ENCODE peak calls at places on chromosomes 5 and 9, in eight cellular contexts. P is dorsolateral prefrontal cortex; A is cardiac fibroblast; Q is mesendoderm; L is CD8-positive, alpha-beta memory T cell; C is PC-9; S is HFF-Myc; W is effector memory CD4-positive, alpha-beta T cell. K is an unnamed sample.
A peak's percentile ranks its signal among the peaks of the same experiment; 100 is the strongest.

GRCh38 chr5:77066191-77066590 is 20.9 kb downstream of the ZBED3 start:
- DNase-seq in W (no peak), L (no peak), C (no peak), P (no peak), S (no peak), Q (no peak), A (no peak), K (no peak)

GRCh38 chr5:57931807-57932206 is 449.2 kb upstream of the ACTBL2 start:
- DNase-seq in C (no peak), W (no peak), Q (no peak), L (no peak), S (no peak), P (no peak), A (no peak), K (no peak)

GRCh38 chr9:37197158-37198033 is 77.0 kb downstream of the ZCCHC7 start:
- DNase-seq in L (no peak), S (no peak), W (no peak), P (no peak), C (no peak), A (peak; percentile 49), Q (peak; percentile 89), K (no peak)

GRCh38 chr5:6832994-6833393 is 119.8 kb downstream of the TENT4A start:
- DNase-seq in W (no peak), Q (no peak), L (no peak), A (no peak), S (no peak), C (no peak), P (peak; percentile 49), K (no peak)

GRCh38 chr9:115531410-115532130 is 413.6 kb upstream of the TNC start:
- DNase-seq in Q (no peak), C (no peak), A (peak; percentile 17), W (no peak), P (no peak), L (no peak), S (no peak), K (no peak)

GRCh38 chr5:123868267-123868666 is 356.3 kb downstream of the CSNK1G3 start:
- DNase-seq in P (no peak), S (no peak), C (no peak), W (no peak), L (no peak), Q (no peak), A (no peak), K (no peak)

GRCh38 chr9:82342046-82342445 is 353.5 kb downstream of the SPATA31D1 start:
- DNase-seq in P (no peak), W (no peak), C (no peak), A (no peak), Q (peak; percentile 87), L (no peak), S (no peak), K (no peak)

GRCh38 chr9:130118841-130119520 is 53.2 kb upstream of the NCS1 start:
- DNase-seq in W (no peak), L (no peak), A (no peak), S (no peak), C (peak; percentile 85), Q (peak; percentile 82), P (peak; percentile 54), K (no peak)

GRCh38 chr5:42636425-42636824 is 120.2 kb upstream of the CCDC152 start:
- DNase-seq in S (no peak), C (no peak), W (no peak), A (peak; percentile 12), L (no peak), Q (peak; percentile 23), P (no peak), K (no peak)

GRCh38 chr9:126160067-126160853 is 166.4 kb upstream of the MVB12B start:
- DNase-seq in P (no peak), S (no peak), L (no peak), Q (peak; percentile 7), W (no peak), A (no peak), C (no peak), K (no peak)

GRCh38 chr5:142734904-142735190 is 35.3 kb upstream of the ARHGAP26 start:
- DNase-seq in P (no peak), W (no peak), Q (no peak), A (no peak), L (no peak), C (no peak), S (no peak), K (no peak)

GRCh38 chr5:137712268-137712667 is 23.6 kb downstream of the KLHL3 start:
- DNase-seq in A (no peak), Q (no peak), P (no peak), W (no peak), S (no peak), L (no peak), C (no peak), K (no peak)

GRCh38 chr9:94875300-94876063 is 149.0 kb downstream of the AOPEP start:
- DNase-seq in P (no peak), C (no peak), W (no peak), S (no peak), Q (no peak), A (no peak), L (no peak), K (no peak)

GRCh38 chr5:161660806-161661205 is 24.7 kb upstream of the GABRA6 start:
- DNase-seq in S (no peak), L (peak; percentile 30), C (no peak), Q (no peak), W (no peak), A (no peak), P (no peak), K (no peak)

GRCh38 chr5:80105698-80106439 is 70.7 kb downstream of the THBS4 start:
- DNase-seq in C (no peak), A (no peak), W (no peak), S (no peak), L (no peak), P (no peak), Q (no peak), K (no peak)

GRCh38 chr9:100587375-100587774 is 9.5 kb downstream of the CAVIN4 start:
- DNase-seq in P (no peak), L (no peak), A (peak; percentile 57), W (no peak), C (peak; percentile 68), S (no peak), Q (peak; percentile 37), K (no peak)

GRCh38 chr9:105438136-105438839 is 9.5 kb upstream of the FSD1L start:
- DNase-seq in Q (no peak), W (no peak), C (no peak), A (peak; percentile 76), P (no peak), L (no peak), S (no peak), K (no peak)
- H3K4me3 ChIP-seq in Q (no peak overlapping the region), W (no peak overlapping the region), C (no peak overlapping the region), A (no peak overlapping the region), P (no peak overlapping the region), L (no peak overlapping the region), S (no peak overlapping the region), K (no peak overlapping the region)

DNA sequence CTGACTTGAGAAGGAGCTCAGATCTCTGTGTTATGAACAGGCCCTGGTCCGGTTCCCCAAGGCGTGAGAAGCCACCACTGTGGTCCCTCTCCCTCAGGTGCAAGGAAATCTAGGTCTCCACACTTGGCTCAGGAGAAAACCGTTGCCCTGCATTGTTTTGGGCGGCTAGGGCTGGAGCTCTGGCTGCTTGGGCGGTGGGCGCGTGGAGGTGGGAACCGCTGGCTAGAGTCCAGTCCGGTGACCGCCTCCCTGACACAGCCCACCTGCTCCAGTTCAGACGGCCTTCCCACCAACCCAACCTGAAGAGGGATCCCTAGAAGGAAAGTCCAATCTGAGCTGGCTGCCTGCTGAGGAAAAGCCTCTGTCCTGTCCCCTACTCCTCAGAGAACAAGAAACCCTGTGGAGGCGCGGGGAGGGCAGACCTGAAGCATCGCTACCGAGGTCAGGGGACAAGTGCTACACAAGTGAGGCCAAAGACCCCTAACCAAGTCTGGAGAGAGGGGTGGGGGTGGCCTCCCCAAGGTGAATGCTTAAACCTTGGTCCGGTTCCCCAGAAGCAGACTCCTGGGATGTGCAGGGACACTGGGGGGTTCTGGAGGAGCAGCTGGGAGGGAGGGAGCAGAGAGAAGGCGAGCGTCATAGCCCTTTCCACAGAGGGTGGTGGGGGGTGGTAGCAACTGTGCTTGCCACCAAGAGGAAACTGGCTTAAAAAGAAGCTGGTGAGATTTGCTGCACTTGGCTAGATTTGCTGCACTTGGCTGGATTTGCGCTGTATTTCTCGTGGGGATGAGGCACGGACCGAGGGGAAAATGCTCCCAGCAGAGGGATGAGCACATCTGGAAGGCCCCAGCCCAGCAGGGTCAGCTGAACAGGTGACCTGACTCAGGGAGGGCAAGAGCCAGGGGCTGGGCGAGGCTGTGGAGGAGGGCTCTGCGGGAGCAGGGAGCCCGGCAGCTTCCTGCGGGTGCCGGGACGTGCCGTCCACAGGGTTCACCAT is 65.2 kb downstream of the RAPGEF1 start:
- DNase-seq in A (no peak), L (no peak), C (no peak), W (no peak), P (no peak), Q (no peak), S (no peak), K (no peak)
- H3K4me3 ChIP-seq in A (no peak overlapping the region), L (no peak overlapping the region), C (no peak overlapping the region), W (peak overlapping the region; percentile 19), P (no peak overlapping the region), Q (no peak overlapping the region), S (no peak overlapping the region), K (no peak overlapping the region)

GRCh38 chr9:78756813-78757510 is 460.0 kb downstream of the PSAT1 start:
- DNase-seq in A (no peak), S (no peak), L (no peak), C (no peak), P (no peak), Q (no peak), W (no peak), K (no peak)
- H3K4me3 ChIP-seq in A (no peak overlapping the region), S (no peak overlapping the region), L (no peak overlapping the region), C (no peak overlapping the region), P (no peak overlapping the region), Q (no peak overlapping the region), W (no peak overlapping the region), K (no peak overlapping the region)

GRCh38 chr5:151200913-151201445 is 22.9 kb downstream of the CCDC69 start:
- DNase-seq in S (no peak), A (no peak), W (no peak), Q (no peak), C (no peak), L (no peak), P (no peak), K (no peak)
- H3K4me3 ChIP-seq in S (no peak overlapping the region), A (no peak overlapping the region), W (no peak overlapping the region), Q (no peak overlapping the region), C (no peak overlapping the region), L (no peak overlapping the region), P (no peak overlapping the region), K (no peak overlapping the region)

K was measured in astrocyte of the cerebellum.